ENCODE peak calls at places on chromosomes 12 and 14, in six cellular contexts. N, Y, D, V, R and F are unnamed samples.

GRCh38 chr12:40224439-40225291 is at the start of gene LRRK2:
- DNase-seq in N (peak), Y (peak), D (peak), V (peak), R (peak), F (peak)

GRCh38 chr14:54085841-54086240 is 129.2 kb upstream of the BMP4 start:
- DNase-seq in N (no peak), Y (peak), D (no peak), V (no peak), R (no peak), F (no peak)

GRCh38 chr12:90024261-90024660 is 315.6 kb upstream of the ATP2B1 start:
- DNase-seq in N (no peak), Y (no peak), D (no peak), V (no peak), R (no peak), F (no peak)

GRCh38 chr12:109777544-109777943 is 55.7 kb downstream of the TRPV4 start:
- DNase-seq in N (no peak), Y (peak), D (no peak), V (peak), R (peak), F (no peak)

GRCh38 chr12:49969027-49969426 is 3.7 kb upstream of the AQP6 start:
- DNase-seq in N (no peak), Y (no peak), D (no peak), V (no peak), R (no peak), F (no peak)

GRCh38 chr12:89160716-89161123 is 191.6 kb downstream of the DUSP6 start:
- DNase-seq in N (peak), Y (peak), D (no peak), V (peak), R (no peak), F (peak)

GRCh38 chr14:90403065-90403464 is 6.2 kb downstream of the CALM1 start:
- DNase-seq in N (no peak), Y (no peak), D (no peak), V (no peak), R (no peak), F (no peak)

GRCh38 chr12:128794661-128795529 is 28.9 kb downstream of the SLC15A4 start:
- DNase-seq in N (no peak), Y (no peak), D (no peak), V (no peak), R (no peak), F (no peak)

GRCh38 chr12:65123435-65124063 is 2.4 kb upstream of the WIF1 start:
- DNase-seq in N (no peak), Y (peak), D (no peak), V (peak), R (peak), F (peak)

GRCh38 chr14:68295316-68295816 is 475.8 kb downstream of the RAD51B start:
- DNase-seq in N (no peak), Y (no peak), D (peak), V (no peak), R (no peak), F (no peak)

GRCh38 chr14:49598479-49599301 is at the start of gene LRR1:
- DNase-seq in N (peak), Y (peak), D (peak), V (peak), R (peak), F (peak)

GRCh38 chr14:63308723-63309317 is 9.9 kb downstream of the GPHB5 start:
- DNase-seq in N (no peak), Y (peak), D (no peak), V (peak), R (peak), F (no peak)

GRCh38 chr12:130617219-130617618 is 98.9 kb downstream of the RIMBP2 start:
- DNase-seq in N (no peak), Y (no peak), D (no peak), V (no peak), R (no peak), F (no peak)

GRCh38 chr14:51507556-51508511 is 143.9 kb upstream of the FRMD6 start:
- DNase-seq in N (peak), Y (peak), D (peak), V (peak), R (no peak), F (peak)

GRCh38 chr12:95385246-95385645 is 88.7 kb upstream of the METAP2 start:
- DNase-seq in N (peak), Y (peak), D (no peak), V (no peak), R (peak), F (peak)

GRCh38 chr12:128258866-128259555 is 8.0 kb upstream of the TMEM132C start:
- DNase-seq in N (no peak), Y (no peak), D (no peak), V (no peak), R (no peak), F (no peak)

GRCh38 chr14:74922752-74923401 is at the start of gene RPS6KL1:
- DNase-seq in N (peak), Y (peak), D (peak), V (peak), R (peak), F (peak)

GRCh38 chr14:76887196-76887595 is 61.0 kb downstream of the LRRC74A start:
- DNase-seq in N (no peak), Y (peak), D (no peak), V (no peak), R (no peak), F (no peak)

GRCh38 chr12:62133440-62133839 is 126.8 kb upstream of the USP15 start:
- DNase-seq in N (no peak), Y (no peak), D (no peak), V (no peak), R (no peak), F (no peak)

GRCh38 chr12:89391726-89392336 is 39.5 kb upstream of the DUSP6 start:
- DNase-seq in N (no peak), Y (no peak), D (no peak), V (no peak), R (no peak), F (no peak)

GRCh38 chr14:26173581-26173980 is 424.3 kb downstream of the NOVA1 start:
- DNase-seq in N (no peak), Y (peak), D (no peak), V (no peak), R (no peak), F (no peak)

GRCh38 chr14:33940561-33941011 is 10.3 kb downstream of the EGLN3 start:
- DNase-seq in N (no peak), Y (no peak), D (no peak), V (no peak), R (no peak), F (no peak)

GRCh38 chr12:75480469-75480949 is at the start of gene GLIPR1:
- DNase-seq in N (peak), Y (peak), D (peak), V (peak), R (no peak), F (peak)

GRCh38 chr12:2264622-2265306 is 212.0 kb downstream of the CACNA1C start:
- DNase-seq in N (peak), Y (peak), D (no peak), V (no peak), R (no peak), F (peak)

GRCh38 chr14:59511916-59512530 is 27.7 kb downstream of the JKAMP start:
- DNase-seq in N (no peak), Y (no peak), D (no peak), V (peak), R (peak), F (no peak)

GRCh38 chr14:72880820-72881219 is 13.1 kb downstream of the DPF3 start:
- DNase-seq in N (no peak), Y (no peak), D (no peak), V (no peak), R (no peak), F (no peak)

GRCh38 chr12:120130011-120130410 is 13.5 kb upstream of the RAB35 start:
- DNase-seq in N (no peak), Y (no peak), D (no peak), V (no peak), R (no peak), F (no peak)
- H3K4me3 ChIP-seq in N (no peak), Y (no peak), D (no peak), V (no peak), R (no peak), F (no peak)

DNA sequence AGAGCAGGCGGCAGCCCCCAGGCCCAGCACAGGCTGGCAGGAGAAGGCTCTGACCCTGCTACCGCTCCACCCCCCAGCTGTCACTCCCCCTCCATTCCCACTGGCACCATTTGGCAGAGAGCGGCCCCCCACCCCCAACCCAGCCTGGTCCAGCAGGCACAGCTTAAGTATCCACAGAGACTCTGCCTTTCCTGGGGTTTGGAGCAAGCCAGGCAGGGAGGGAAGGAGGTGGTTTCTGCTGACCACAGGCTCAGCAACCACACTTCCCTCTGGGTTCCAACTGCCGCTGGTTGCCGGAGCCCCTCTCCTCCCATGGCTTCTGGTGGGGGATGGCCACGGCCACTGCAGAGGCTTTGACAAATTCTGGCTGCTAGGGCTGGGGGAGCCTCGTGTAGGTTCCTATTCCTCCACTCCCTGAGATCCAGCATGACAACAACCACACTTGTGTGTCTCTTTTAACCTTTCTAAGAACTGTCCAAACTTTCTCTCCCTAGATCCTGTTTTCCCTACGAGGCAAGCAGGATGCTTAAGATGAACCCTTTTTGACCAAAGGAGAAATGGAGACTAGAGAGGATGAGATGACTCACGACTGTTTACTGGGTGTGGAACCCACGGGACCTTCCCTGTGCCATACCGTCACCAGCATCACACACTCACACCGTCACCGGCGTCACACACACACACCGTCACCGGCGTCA is 30.3 kb upstream of the CCND2 start:
- DNase-seq in N (no peak), Y (no peak), D (no peak), V (no peak), R (no peak), F (no peak)
- H3K4me3 ChIP-seq in N (no peak), Y (no peak), D (no peak), V (no peak), R (no peak), F (no peak)

GRCh38 chr12:4871514-4871913 is 38.2 kb upstream of the KCNA1 start:
- DNase-seq in N (no peak), Y (no peak), D (no peak), V (no peak), R (no peak), F (no peak)
- H3K4me3 ChIP-seq in N (no peak), Y (no peak), D (no peak), V (no peak), R (no peak), F (no peak)

GRCh38 chr12:104586325-104587048 is 129.7 kb downstream of the CHST11 start:
- DNase-seq in N (no peak), Y (no peak), D (no peak), V (no peak), R (no peak), F (no peak)
- H3K4me3 ChIP-seq in N (no peak), Y (no peak), D (no peak), V (no peak), R (no peak), F (no peak)

DNA sequence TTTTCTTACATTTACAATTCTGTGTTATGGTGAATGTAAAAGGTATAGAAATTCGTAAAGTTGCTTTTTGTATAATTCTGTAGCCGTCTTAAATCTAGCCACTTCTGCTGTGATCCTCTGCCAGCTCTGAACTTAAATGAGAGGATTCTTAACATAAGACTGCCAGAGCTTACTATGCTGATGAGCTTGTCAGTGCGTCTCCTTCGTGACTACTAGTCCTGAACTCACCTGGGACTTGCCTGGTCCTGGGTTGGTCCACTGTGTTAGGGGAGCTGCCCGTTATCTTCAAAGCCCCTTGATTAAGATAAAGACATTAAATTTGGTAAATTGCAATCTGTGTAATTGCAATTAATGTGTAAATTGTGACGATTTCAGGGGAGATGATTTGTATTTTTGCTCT is 44.7 kb downstream of the UNC79 start:
- DNase-seq in N (no peak), Y (no peak), D (no peak), V (no peak), R (peak), F (no peak)
- H3K4me3 ChIP-seq in N (no peak), Y (no peak), D (no peak), V (no peak), R (no peak), F (no peak)